ENCODE peak calls at places on chromosomes 12 and 14, in ten cellular contexts. M is GM12891; I is LoVo; N is ecto neural progenitor cell; F is foreskin fibroblast; J is stimulated activated CD4-positive, alpha-beta T cell treated with anti-CD3 and anti-CD28 coated beads, Interleukin-15, amount 100 ng/mL, for 1 hour; H is GM23248; K is cardiac fibroblast; P is astrocyte of the spinal cord; D is HFF-Myc. O is an unnamed sample.

GRCh38 chr12:111758120-111758561 is 8.6 kb upstream of the ALDH2 start:
- DNase-seq in M (no peak), I (no peak), N (no peak), F (no peak), J (no peak), H (no peak), K (peak), P (no peak), D (no peak), O (no peak)

GRCh38 chr12:30573145-30573544 is 122.5 kb downstream of the IPO8 start:
- DNase-seq in M (no peak), I (no peak), N (no peak), F (no peak), J (no peak), H (peak), K (peak), P (no peak), D (no peak), O (no peak)

GRCh38 chr14:54566410-54567223 is at the start of gene SAMD4A:
- DNase-seq in M (peak), I (peak), N (peak), F (peak), J (peak), H (peak), K (peak), P (peak), D (peak), O (peak)

GRCh38 chr12:5099136-5099535 is 55.5 kb downstream of the KCNA5 start:
- DNase-seq in M (no peak), I (no peak), N (no peak), F (no peak), J (no peak), H (no peak), K (no peak), P (no peak), D (no peak), O (no peak)

GRCh38 chr14:33686218-33686617 is 264.7 kb downstream of the EGLN3 start:
- DNase-seq in M (no peak), I (no peak), N (no peak), F (peak), J (no peak), H (peak), K (peak), P (peak), D (peak), O (peak)

GRCh38 chr12:81683881-81684280 is 75.3 kb downstream of the PPFIA2 start:
- DNase-seq in M (no peak), I (no peak), N (no peak), F (no peak), J (no peak), H (no peak), K (no peak), P (no peak), D (no peak), O (no peak)

GRCh38 chr14:33846100-33846824 is 104.6 kb downstream of the EGLN3 start:
- DNase-seq in M (no peak), I (no peak), N (no peak), F (no peak), J (no peak), H (no peak), K (no peak), P (no peak), D (no peak), O (no peak)

GRCh38 chr12:92912052-92912451 is 17.0 kb downstream of the EEA1 start:
- DNase-seq in M (no peak), I (no peak), N (no peak), F (peak), J (no peak), H (peak), K (no peak), P (peak), D (no peak), O (no peak)

GRCh38 chr12:131672941-131673330 is 38.0 kb upstream of the SFSWAP start:
- DNase-seq in M (no peak), I (no peak), N (peak), F (no peak), J (no peak), H (no peak), K (no peak), P (no peak), D (no peak), O (no peak)

GRCh38 chr14:101992708-101993107 is 28.3 kb downstream of the DYNC1H1 start:
- DNase-seq in M (peak), I (no peak), N (no peak), F (no peak), J (no peak), H (no peak), K (no peak), P (no peak), D (no peak), O (no peak)

GRCh38 chr14:26293909-26294308 is 303.9 kb downstream of the NOVA1 start:
- DNase-seq in M (no peak), I (no peak), N (no peak), F (no peak), J (no peak), H (no peak), K (no peak), P (no peak), D (no peak), O (no peak)